ENCODE peak calls at places on chromosomes 12 and 14, in seven cellular contexts. Y, G, J, C, Z, H and D are unnamed samples.

GRCh38 chr14:54194501-54194900 is 202.3 kb upstream of the CDKN3 start:
- DNase-seq in Y (no peak), G (no peak), J (no peak), C (no peak), Z (no peak), H (peak; percentile 51), D (no peak)

GRCh38 chr14:91714805-91715204 is 17.1 kb downstream of the CATSPERB start:
- DNase-seq in Y (no peak), G (no peak), J (peak; percentile 20), C (peak; percentile 7), Z (no peak), H (no peak), D (no peak)

GRCh38 chr14:85607571-85608219 is 77.8 kb downstream of the FLRT2 start:
- DNase-seq in Y (no peak), G (peak; percentile 97), J (no peak), C (no peak), Z (peak; percentile 90), H (peak; percentile 47), D (no peak)

GRCh38 chr14:92652413-92653151 is 95.8 kb downstream of the LGMN start:
- DNase-seq in Y (no peak), G (no peak), J (no peak), C (no peak), Z (no peak), H (no peak), D (no peak)

GRCh38 chr12:132858727-132859266 is 28.6 kb downstream of the CHFR start:
- DNase-seq in Y (no peak), G (no peak), J (no peak), C (no peak), Z (no peak), H (no peak), D (no peak)

GRCh38 chr12:26017484-26018211 is 59.2 kb downstream of the RASSF8 start:
- DNase-seq in Y (no peak), G (peak; percentile 36), J (no peak), C (peak; percentile 85), Z (no peak), H (peak; percentile 69), D (peak; percentile 32)

GRCh38 chr14:100438271-100438670 is 115.1 kb downstream of the SLC25A47 start:
- DNase-seq in Y (no peak), G (no peak), J (no peak), C (no peak), Z (no peak), H (no peak), D (no peak)

GRCh38 chr14:86237733-86238132 is 707.8 kb downstream of the FLRT2 start:
- DNase-seq in Y (no peak), G (no peak), J (no peak), C (peak; percentile 43), Z (no peak), H (no peak), D (peak; percentile 5)

GRCh38 chr12:4169959-4170358 is 103.6 kb upstream of the CCND2 start:
- DNase-seq in Y (no peak), G (no peak), J (no peak), C (no peak), Z (no peak), H (no peak), D (no peak)

GRCh38 chr12:57895337-57896138 is 45.8 kb upstream of the ATP23 start:
- DNase-seq in Y (no peak), G (peak; percentile 52), J (no peak), C (no peak), Z (no peak), H (no peak), D (no peak)

GRCh38 chr12:85441025-85441424 is 161.0 kb downstream of the ALX1 start:
- DNase-seq in Y (no peak), G (no peak), J (no peak), C (no peak), Z (no peak), H (no peak), D (no peak)

GRCh38 chr14:22551597-22551982 is 37.4 kb downstream of the DAD1 start:
- DNase-seq in Y (no peak), G (no peak), J (no peak), C (no peak), Z (no peak), H (no peak), D (no peak)

GRCh38 chr14:94571395-94571794 is 9.8 kb upstream of the SERPINA5 start:
- DNase-seq in Y (no peak), G (no peak), J (no peak), C (no peak), Z (peak; percentile 15), H (no peak), D (no peak)

GRCh38 chr12:97556201-97556824 is 93.7 kb downstream of the RMST start:
- DNase-seq in Y (no peak), G (no peak), J (no peak), C (peak; percentile 31), Z (peak; percentile 92), H (peak; percentile 73), D (no peak)

GRCh38 chr12:45388545-45388944 is 172.7 kb downstream of the ANO6 start:
- DNase-seq in Y (no peak), G (peak; percentile 58), J (no peak), C (peak; percentile 54), Z (peak; percentile 50), H (peak; percentile 58), D (peak; percentile 50)

GRCh38 chr12:118714500-118714899 is 266.8 kb upstream of the SRRM4 start:
- DNase-seq in Y (no peak), G (no peak), J (no peak), C (no peak), Z (no peak), H (no peak), D (no peak)

GRCh38 chr14:103657466-103657865 is 28.5 kb downstream of the KLC1 start:
- DNase-seq in Y (no peak), G (peak; percentile 90), J (no peak), C (no peak), Z (peak; percentile 83), H (peak; percentile 12), D (no peak)

GRCh38 chr14:59305231-59305630 is 116.8 kb downstream of the DAAM1 start:
- DNase-seq in Y (no peak), G (peak; percentile 76), J (no peak), C (no peak), Z (peak; percentile 73), H (no peak), D (no peak)

GRCh38 chr14:94581127-94581999 is at the start of gene SERPINA5:
- DNase-seq in Y (no peak), G (no peak), J (no peak), C (peak; percentile 50), Z (peak; percentile 28), H (peak; percentile 31), D (peak; percentile 83)

GRCh38 chr12:88035907-88036289 is 6.7 kb upstream of the C12orf50 start:
- DNase-seq in Y (no peak), G (no peak), J (no peak), C (no peak), Z (no peak), H (no peak), D (peak; percentile 7)

GRCh38 chr12:127560041-127560478 is 706.9 kb upstream of the TMEM132C start:
- DNase-seq in Y (no peak), G (no peak), J (no peak), C (no peak), Z (no peak), H (no peak), D (no peak)

GRCh38 chr12:112664569-112664968 is 127.0 kb upstream of the RPH3A start:
- DNase-seq in Y (no peak), G (no peak), J (peak; percentile 3), C (peak; percentile 78), Z (peak; percentile 3), H (no peak), D (peak; percentile 52)

DNA sequence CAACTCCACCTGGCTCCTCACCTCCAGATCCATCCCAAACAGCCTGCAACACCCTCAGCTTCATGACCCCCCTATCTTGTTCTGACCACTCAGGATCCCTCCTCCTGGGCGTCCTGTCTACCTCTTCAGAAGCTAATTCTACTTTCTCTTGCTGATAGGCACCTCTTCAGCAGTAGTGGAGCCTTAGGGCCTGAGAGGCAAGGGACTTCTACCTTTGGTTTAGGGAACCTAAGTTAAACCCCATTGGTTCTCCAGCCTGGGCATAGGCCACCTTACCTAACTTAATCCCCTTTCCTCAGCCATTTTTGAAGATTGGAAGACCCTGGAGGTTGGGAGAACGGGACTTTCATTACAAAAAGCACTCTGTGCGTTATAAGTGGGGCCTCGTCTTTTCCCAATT is 630 bp upstream of the HOXC5 start:
- DNase-seq in Y (no peak), G (no peak), J (no peak), C (no peak), Z (no peak), H (no peak), D (no peak)
- H3K27me3 ChIP-seq in Y (peaks cover 31% of the 10 kb centered on the region), G (peaks cover 80% of the 10 kb centered on the region), J (peaks cover 73% of the 10 kb centered on the region), C (peaks cover 100% of the 10 kb centered on the region), Z (peaks cover 39% of the 10 kb centered on the region), H (peaks cover 91% of the 10 kb centered on the region), D (peaks cover 99% of the 10 kb centered on the region)

DNA sequence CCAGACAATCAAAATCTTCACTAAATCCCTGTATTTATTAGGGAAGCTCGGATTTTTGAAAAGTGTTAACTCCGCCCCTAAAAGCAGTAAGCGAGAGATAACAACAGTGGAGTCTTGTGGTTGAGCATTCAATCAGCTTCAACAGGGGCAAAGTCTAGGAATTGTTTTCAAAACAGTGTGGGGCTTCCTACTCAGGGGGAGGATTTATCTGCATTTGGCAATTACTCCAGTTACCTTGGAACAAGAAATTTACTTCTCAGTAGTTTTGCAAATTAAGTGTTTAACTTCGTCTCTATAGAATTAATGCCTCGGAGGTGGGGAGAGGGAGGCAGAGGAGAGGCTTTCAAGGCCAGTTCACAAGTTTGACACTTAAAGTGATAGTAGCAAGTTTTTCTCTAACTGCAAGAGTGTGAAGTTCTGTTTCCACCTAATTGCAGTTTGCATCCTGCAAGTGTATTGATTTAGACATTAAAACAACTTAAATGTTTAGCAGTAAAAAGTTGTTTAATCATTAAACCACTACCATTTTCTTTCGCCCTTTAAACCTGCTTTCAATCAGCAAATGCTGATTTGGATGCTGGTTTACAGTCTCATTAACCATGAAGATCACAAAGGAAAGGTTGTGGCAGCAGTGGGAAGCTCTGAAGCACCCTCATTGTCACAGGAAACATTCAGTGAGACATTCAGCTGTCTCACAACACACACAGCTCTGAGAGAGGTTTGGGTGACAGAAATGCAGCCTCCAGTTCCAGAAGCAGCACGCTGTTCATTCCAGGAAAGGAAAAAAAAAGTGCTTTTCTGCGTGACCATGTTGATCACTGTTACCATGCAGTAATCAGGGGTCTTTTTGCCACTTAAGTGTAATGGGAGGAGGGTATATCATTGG is 102.1 kb downstream of the HMGA2 start:
- DNase-seq in Y (no peak), G (no peak), J (no peak), C (peak; percentile 43), Z (no peak), H (no peak), D (peak; percentile 24)
- H3K4me3 ChIP-seq in Y (no peak overlapping the region), G (no peak overlapping the region), J (no peak overlapping the region), C (no peak overlapping the region), Z (no peak overlapping the region), H (no peak overlapping the region), D (no peak overlapping the region)

GRCh38 chr12:53845932-53846331 is 92.7 kb upstream of the HOXC13 start:
- DNase-seq in Y (no peak), G (no peak), J (no peak), C (no peak), Z (no peak), H (no peak), D (no peak)
- H3K27me3 ChIP-seq in Y (peaks cover 17% of the 10 kb centered on the region), G (peaks cover 40% of the 10 kb centered on the region), J (peaks cover 5% of the 10 kb centered on the region), C (peaks cover 94% of the 10 kb centered on the region), Z (peaks cover 12% of the 10 kb centered on the region), H (peaks cover 8% of the 10 kb centered on the region), D (no peaks in the 10 kb centered on the region)

DNA sequence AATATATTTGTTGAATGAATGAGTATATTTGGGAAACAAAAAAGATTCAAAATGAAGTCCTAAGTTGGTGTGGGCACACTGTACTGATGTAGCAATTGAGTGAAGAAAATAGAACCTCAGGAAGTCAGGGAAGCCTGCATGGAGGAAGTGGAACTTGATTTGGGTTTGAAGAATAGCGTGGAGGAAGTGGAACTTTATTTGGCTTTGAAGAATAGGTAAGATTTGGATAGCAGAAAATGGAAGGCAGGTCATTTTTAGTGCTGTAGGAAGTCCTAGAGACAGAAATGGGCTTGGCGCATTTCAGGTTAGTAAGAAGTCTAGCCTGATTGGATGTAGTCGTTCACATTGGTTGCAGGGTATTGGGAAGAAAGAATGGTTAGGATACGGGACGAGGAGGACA is 5.4 kb downstream of the C12orf75 start:
- DNase-seq in Y (no peak), G (no peak), J (no peak), C (no peak), Z (no peak), H (no peak), D (no peak)
- H3K4me3 ChIP-seq in Y (no peak overlapping the region), G (no peak overlapping the region), J (no peak overlapping the region), C (no peak overlapping the region), Z (no peak overlapping the region), H (no peak overlapping the region), D (no peak overlapping the region)